ENCODE peak calls at places on chromosomes 1 and 21, in nine cellular contexts. U is HepG2, N is NB4, O is K562, T is HCT116, I is endothelial cell of umbilical vein, J is A549, C is H1, S is SK-N-SH. B is an unnamed sample.
A peak's percentile ranks its signal among the peaks of the same experiment; 100 is the strongest.

GRCh38 chr1:228786361-228787129 is 51.3 kb downstream of the RHOU start:
- DNase-seq in C (no peak), N (no peak), J (no peak), I (no peak), S (no peak), O (no peak), U (no peak), T (no peak), B (no peak)

GRCh38 chr1:95642035-95642434 is 408.0 kb downstream of the RWDD3 start:
- DNase-seq in U (no peak), T (no peak), O (no peak), J (no peak), N (no peak), I (no peak), S (no peak), C (no peak), B (no peak)

GRCh38 chr1:70411360-70411844 is 334 bp downstream of the CTH start:
- DNase-seq in C (no peak), I (no peak), N (no peak), J (no peak), S (peak; percentile 69), U (no peak), O (no peak), T (no peak), B (no peak)

GRCh38 chr1:49630156-49630555 is 393.6 kb downstream of the AGBL4 start:
- DNase-seq in O (no peak), T (no peak), J (no peak), C (no peak), I (no peak), N (peak; percentile 3), S (no peak), U (no peak), B (no peak)

GRCh38 chr1:29356663-29357062 is 120.3 kb downstream of the PTPRU start:
- DNase-seq in I (no peak), C (peak; percentile 72), J (no peak), T (no peak), S (no peak), U (no peak), N (no peak), O (peak; percentile 41), B (peak; percentile 74)

GRCh38 chr1:53918343-53918742 is 24.4 kb downstream of the DIO1 start:
- DNase-seq in N (no peak), T (no peak), U (no peak), I (no peak), S (no peak), J (no peak), C (no peak), O (no peak), B (no peak)

GRCh38 chr1:179178965-179179364 is 50.5 kb downstream of the ABL2 start:
- DNase-seq in S (no peak), J (no peak), C (no peak), I (peak; percentile 40), O (no peak), N (no peak), U (no peak), T (no peak), B (no peak)

GRCh38 chr21:46191686-46192575 is 7.7 kb upstream of the SPATC1L start:
- DNase-seq in O (no peak), I (no peak), U (no peak), C (peak; percentile 42), S (no peak), J (no peak), T (no peak), N (no peak), B (no peak)

GRCh38 chr1:156366832-156367231 is 2.2 kb upstream of the RHBG start:
- DNase-seq in J (peak; percentile 39), T (no peak), S (no peak), C (no peak), I (no peak), O (no peak), N (no peak), U (no peak), B (no peak)

GRCh38 chr21:41783476-41784150 is 16.8 kb upstream of the RIPK4 start:
- DNase-seq in I (no peak), N (no peak), U (no peak), C (no peak), T (peak; percentile 79), J (peak; percentile 68), S (no peak), O (peak; percentile 80), B (no peak)

GRCh38 chr1:160681067-160681890 is 30.3 kb downstream of the CD48 start:
- DNase-seq in S (peak; percentile 19), I (peak; percentile 30), J (peak; percentile 84), O (peak; percentile 92), U (peak; percentile 62), T (peak; percentile 78), C (peak; percentile 92), N (peak; percentile 93), B (peak; percentile 93)

GRCh38 chr1:169300854-169301253 is 66.7 kb downstream of the NME7 start:
- DNase-seq in J (no peak), O (no peak), I (no peak), N (no peak), T (no peak), C (no peak), U (no peak), S (no peak), B (no peak)

GRCh38 chr1:17161137-17161700 is 42.0 kb upstream of the PADI2 start:
- DNase-seq in O (peak; percentile 41), N (peak; percentile 47), T (no peak), I (peak; percentile 14), S (no peak), C (peak; percentile 38), J (no peak), U (no peak), B (no peak)

GRCh38 chr1:19467199-19468187 is 17.8 kb downstream of the CAPZB start:
- DNase-seq in N (no peak), J (no peak), S (no peak), T (no peak), U (no peak), I (no peak), O (no peak), C (no peak), B (no peak)

GRCh38 chr1:26833432-26834405 is 7.2 kb downstream of the ZDHHC18 start:
- DNase-seq in C (no peak), N (peak; percentile 76), S (no peak), I (no peak), U (no peak), T (no peak), O (no peak), J (no peak), B (no peak)

DNA sequence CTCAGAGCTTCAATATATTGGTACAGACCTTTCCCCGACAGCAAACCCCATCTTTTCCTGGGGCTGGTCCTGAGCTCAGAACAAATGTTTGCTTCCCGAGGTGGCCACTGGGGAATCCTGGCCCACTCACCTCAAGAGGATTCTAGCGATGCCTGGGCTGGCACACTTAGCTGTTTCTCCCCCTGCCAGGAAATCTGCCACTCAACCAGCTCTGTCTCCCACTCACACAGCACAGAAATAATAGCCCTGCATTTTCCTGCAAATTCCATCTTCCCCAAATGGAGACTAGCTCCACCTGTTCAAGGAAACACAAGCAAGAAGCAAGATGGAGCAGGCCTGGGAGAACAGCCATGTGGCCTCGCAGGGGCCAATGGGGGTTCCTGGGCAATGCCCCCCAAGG is 21.1 kb downstream of the KCNN3 start:
- DNase-seq in J (no peak), O (no peak), N (no peak), C (no peak), S (no peak), T (no peak), U (no peak), I (no peak), B (no peak)
- TF ChIP-seq MAX in J (no peak), O (no peak), N (no peak), C (no peak), S (no peak), T (no peak), U (no peak), I (no peak), B (no peak)

DNA sequence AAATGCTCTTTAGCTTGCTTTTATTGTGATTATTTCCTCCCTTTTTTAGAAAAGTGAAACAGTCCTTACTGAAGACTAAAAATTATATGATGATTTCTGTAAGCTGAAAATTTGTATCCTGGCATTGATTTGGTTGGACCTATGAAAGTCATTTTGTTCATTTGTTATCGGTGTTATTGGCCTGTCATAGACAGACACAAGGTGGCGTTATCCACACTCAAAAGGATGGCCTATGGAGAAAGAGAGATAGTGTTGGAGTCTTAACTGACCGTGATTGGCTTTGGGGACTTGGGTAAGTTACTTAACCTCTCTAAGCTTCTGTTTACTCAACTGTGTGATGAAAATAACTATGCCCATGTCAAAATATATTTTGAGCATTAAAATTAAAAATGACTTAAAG is 203.6 kb upstream of the CHODL start:
- DNase-seq in T (no peak), J (peak; percentile 0), S (peak; percentile 4), I (peak; percentile 59), U (peak; percentile 45), N (peak; percentile 48), C (no peak), O (peak; percentile 2), B (peak; percentile 15)
- TF ChIP-seq MAX in T (no peak), J (no peak), S (no peak), I (no peak), U (no peak), N (no peak), C (no peak), O (no peak), B (no peak)

GRCh38 chr1:36400514-36400824 is 2.8 kb upstream of the LSM10 start:
- DNase-seq in J (no peak), O (no peak), C (no peak), S (no peak), I (no peak), N (no peak), T (no peak), U (no peak), B (no peak)
- TF ChIP-seq MAX in J (no peak), O (no peak), C (no peak), S (no peak), I (no peak), N (no peak), T (no peak), U (no peak), B (no peak)

GRCh38 chr1:215923129-215923824 is 356.2 kb downstream of the KCTD3 start:
- DNase-seq in S (no peak), C (no peak), T (no peak), O (no peak), I (no peak), U (no peak), J (no peak), N (no peak), B (no peak)
- TF ChIP-seq MAX in S (no peak), C (no peak), T (no peak), O (no peak), I (no peak), U (no peak), J (no peak), N (no peak), B (no peak)

GRCh38 chr1:172940170-172940855 is 110.4 kb downstream of the TNFSF18 start:
- DNase-seq in U (no peak), O (no peak), C (no peak), N (no peak), T (no peak), S (no peak), I (no peak), J (no peak), B (no peak)
- TF ChIP-seq MAX in U (no peak), O (no peak), C (no peak), N (no peak), T (no peak), S (no peak), I (no peak), J (no peak), B (no peak)